ENCODE peak calls at places on chromosomes 16 and 17, in nine cellular contexts. T is RWPE1, E is astrocyte, G is A549, P is type B pancreatic cell, Q is colonic mucosa, W is coronary artery, X is upper lobe of right lung, B is cardiac fibroblast. Z is an unnamed sample.

GRCh38 chr16:4624827-4625616 is 396 bp downstream of the MGRN1 start:
- DNase-seq in T (peak), E (peak), G (no peak), P (no peak), Q (peak), W (no peak), X (peak), B (peak), Z (peak)

GRCh38 chr16:21638573-21638975 is 13.8 kb downstream of the IGSF6 start:
- DNase-seq in T (peak), E (peak), G (no peak), P (no peak), Q (no peak), W (no peak), X (no peak), B (peak), Z (peak)

GRCh38 chr16:73124097-73124652 is 76.2 kb upstream of the ZFHX3 start:
- DNase-seq in T (no peak), E (no peak), G (no peak), P (no peak), Q (no peak), W (no peak), X (no peak), B (peak), Z (peak)

GRCh38 chr17:3385869-3386816 is at the start of gene OR3A2:
- DNase-seq in T (peak), E (no peak), G (no peak), P (no peak), Q (no peak), W (no peak), X (no peak), B (no peak), Z (no peak)

GRCh38 chr17:39208893-39209292 is 8.8 kb downstream of the RPL19 start:
- DNase-seq in T (no peak), E (no peak), G (no peak), P (no peak), Q (peak), W (no peak), X (peak), B (no peak), Z (peak)

GRCh38 chr17:1894753-1895339 is 65.0 kb downstream of the RPA1 start:
- DNase-seq in T (no peak), E (no peak), G (no peak), P (no peak), Q (no peak), W (no peak), X (peak), B (no peak), Z (no peak)

GRCh38 chr17:73474370-73474988 is 162.7 kb upstream of the CDC42EP4 start:
- DNase-seq in T (peak), E (peak), G (peak), P (no peak), Q (peak), W (no peak), X (peak), B (peak), Z (peak)

GRCh38 chr16:71769222-71769621 is 39.4 kb downstream of the AP1G1 start:
- DNase-seq in T (no peak), E (no peak), G (no peak), P (no peak), Q (no peak), W (no peak), X (no peak), B (peak), Z (no peak)

GRCh38 chr16:23650674-23651073 is 9.4 kb downstream of the DCTN5 start:
- DNase-seq in T (no peak), E (peak), G (no peak), P (no peak), Q (no peak), W (no peak), X (no peak), B (no peak), Z (no peak)

GRCh38 chr17:20852541-20853370 is 190.1 kb downstream of the USP22 start:
- DNase-seq in T (no peak), E (peak), G (no peak), P (no peak), Q (no peak), W (no peak), X (no peak), B (peak), Z (peak)

GRCh38 chr16:55502801-55503366 is 6.0 kb upstream of the LPCAT2 start:
- DNase-seq in T (peak), E (peak), G (no peak), P (no peak), Q (peak), W (peak), X (peak), B (peak), Z (peak)

GRCh38 chr16:20849587-20850390 is 43.5 kb downstream of the REXO5 start:
- DNase-seq in T (peak), E (peak), G (peak), P (peak), Q (peak), W (no peak), X (peak), B (peak), Z (peak)

GRCh38 chr17:67779098-67779672 is 46.1 kb upstream of the BPTF start:
- DNase-seq in T (peak), E (peak), G (peak), P (no peak), Q (peak), W (no peak), X (peak), B (peak), Z (peak)

GRCh38 chr17:80454557-80455327 is 21.7 kb downstream of the NPTX1 start:
- DNase-seq in T (peak), E (peak), G (peak), P (peak), Q (peak), W (peak), X (peak), B (peak), Z (peak)

GRCh38 chr17:63070031-63070430 is 104.0 kb downstream of the TANC2 start:
- DNase-seq in T (no peak), E (no peak), G (no peak), P (no peak), Q (no peak), W (no peak), X (no peak), B (no peak), Z (peak)

GRCh38 chr16:74586948-74587347 is 20.0 kb downstream of the GLG1 start:
- DNase-seq in T (no peak), E (no peak), G (no peak), P (no peak), Q (no peak), W (no peak), X (no peak), B (no peak), Z (no peak)

GRCh38 chr17:39244600-39245570 is 19.1 kb upstream of the STAC2 start:
- DNase-seq in T (peak), E (peak), G (peak), P (peak), Q (peak), W (no peak), X (peak), B (peak), Z (peak)

GRCh38 chr17:75077490-75078096 is 10.2 kb upstream of the SLC16A5 start:
- DNase-seq in T (no peak), E (no peak), G (no peak), P (no peak), Q (peak), W (no peak), X (peak), B (peak), Z (no peak)

GRCh38 chr16:64440005-64440404 is 681.9 kb downstream of the CDH11 start:
- DNase-seq in T (no peak), E (no peak), G (no peak), P (no peak), Q (no peak), W (no peak), X (no peak), B (no peak), Z (no peak)

GRCh38 chr17:35588196-35588920 is 1.2 kb downstream of the AP2B1 start:
- DNase-seq in T (peak), E (peak), G (peak), P (no peak), Q (peak), W (no peak), X (no peak), B (peak), Z (peak)

GRCh38 chr16:15552507-15552906 is 90.4 kb downstream of the MARF1 start:
- DNase-seq in T (no peak), E (no peak), G (no peak), P (no peak), Q (no peak), W (no peak), X (no peak), B (no peak), Z (no peak)

GRCh38 chr17:17866897-17867296 is 30.1 kb upstream of the SREBF1 start:
- DNase-seq in T (no peak), E (no peak), G (no peak), P (no peak), Q (no peak), W (peak), X (no peak), B (no peak), Z (no peak)

GRCh38 chr17:20266806-20267458 is 200.4 kb downstream of the LGALS9B start:
- DNase-seq in T (peak), E (peak), G (no peak), P (no peak), Q (no peak), W (no peak), X (no peak), B (peak), Z (peak)

GRCh38 chr16:1903845-1904820 is 14.1 kb downstream of the HS3ST6 start:
- DNase-seq in T (no peak), E (peak), G (no peak), P (no peak), Q (no peak), W (no peak), X (peak), B (peak), Z (no peak)

GRCh38 chr17:78344666-78345065 is 15.2 kb downstream of the SOCS3 start:
- DNase-seq in T (no peak), E (no peak), G (no peak), P (no peak), Q (no peak), W (no peak), X (no peak), B (no peak), Z (no peak)

GRCh38 chr17:82380860-82381702 is 9.5 kb downstream of the UTS2R start:
- DNase-seq in T (no peak), E (no peak), G (no peak), P (no peak), Q (no peak), W (no peak), X (no peak), B (no peak), Z (no peak)

GRCh38 chr17:40582328-40582901 is 17.1 kb upstream of the CCR7 start:
- DNase-seq in T (peak), E (no peak), G (no peak), P (no peak), Q (no peak), W (no peak), X (peak), B (no peak), Z (peak)

GRCh38 chr17:17868637-17869522 is 32.1 kb upstream of the SREBF1 start:
- DNase-seq in T (no peak), E (no peak), G (no peak), P (no peak), Q (no peak), W (peak), X (no peak), B (peak), Z (no peak)

GRCh38 chr17:59892251-59892848 is 393 bp downstream of the TUBD1 start:
- DNase-seq in T (no peak), E (no peak), G (no peak), P (no peak), Q (peak), W (no peak), X (no peak), B (no peak), Z (no peak)

GRCh38 chr17:71668807-71669206 is 452.0 kb upstream of the SOX9 start:
- DNase-seq in T (no peak), E (no peak), G (no peak), P (no peak), Q (no peak), W (no peak), X (no peak), B (no peak), Z (no peak)

GRCh38 chr16:50530277-50531236 is 17.6 kb upstream of the NKD1 start:
- DNase-seq in T (peak), E (no peak), G (no peak), P (peak), Q (no peak), W (peak), X (peak), B (no peak), Z (peak)

GRCh38 chr17:50607522-50607921 is 27.2 kb upstream of the ABCC3 start:
- DNase-seq in T (no peak), E (no peak), G (no peak), P (no peak), Q (no peak), W (no peak), X (no peak), B (no peak), Z (no peak)

GRCh38 chr17:40663252-40663651 is 1.7 kb downstream of the KRT222 start:
- DNase-seq in T (no peak), E (no peak), G (no peak), P (no peak), Q (no peak), W (no peak), X (no peak), B (no peak), Z (no peak)

GRCh38 chr17:19867094-19867653 is 562 bp downstream of the ULK2 start:
- DNase-seq in T (peak), E (peak), G (peak), P (peak), Q (peak), W (peak), X (peak), B (peak), Z (peak)

GRCh38 chr16:68420366-68420765 is 27.9 kb downstream of the SMPD3 start:
- DNase-seq in T (no peak), E (no peak), G (no peak), P (no peak), Q (no peak), W (no peak), X (no peak), B (no peak), Z (no peak)

GRCh38 chr17:43428524-43428923 is 29.7 kb downstream of the ARL4D start:
- DNase-seq in T (no peak), E (no peak), G (no peak), P (no peak), Q (no peak), W (no peak), X (no peak), B (no peak), Z (no peak)

GRCh38 chr16:88754912-88755744 is 29.9 kb downstream of the PIEZO1 start:
- DNase-seq in T (peak), E (peak), G (no peak), P (no peak), Q (no peak), W (no peak), X (no peak), B (peak), Z (peak)

GRCh38 chr16:17467923-17468540 is 2.7 kb downstream of the XYLT1 start:
- DNase-seq in T (no peak), E (peak), G (peak), P (no peak), Q (peak), W (peak), X (peak), B (peak), Z (peak)

GRCh38 chr16:878071-878784 is 77.7 kb upstream of the GNG13 start:
- DNase-seq in T (no peak), E (peak), G (peak), P (no peak), Q (no peak), W (no peak), X (no peak), B (no peak), Z (no peak)
- TF ChIP-seq CTCF in T (no peak), E (no peak), G (peak), P (peak), Q (no peak), W (no peak), X (no peak), B (no peak), Z (no peak)

DNA sequence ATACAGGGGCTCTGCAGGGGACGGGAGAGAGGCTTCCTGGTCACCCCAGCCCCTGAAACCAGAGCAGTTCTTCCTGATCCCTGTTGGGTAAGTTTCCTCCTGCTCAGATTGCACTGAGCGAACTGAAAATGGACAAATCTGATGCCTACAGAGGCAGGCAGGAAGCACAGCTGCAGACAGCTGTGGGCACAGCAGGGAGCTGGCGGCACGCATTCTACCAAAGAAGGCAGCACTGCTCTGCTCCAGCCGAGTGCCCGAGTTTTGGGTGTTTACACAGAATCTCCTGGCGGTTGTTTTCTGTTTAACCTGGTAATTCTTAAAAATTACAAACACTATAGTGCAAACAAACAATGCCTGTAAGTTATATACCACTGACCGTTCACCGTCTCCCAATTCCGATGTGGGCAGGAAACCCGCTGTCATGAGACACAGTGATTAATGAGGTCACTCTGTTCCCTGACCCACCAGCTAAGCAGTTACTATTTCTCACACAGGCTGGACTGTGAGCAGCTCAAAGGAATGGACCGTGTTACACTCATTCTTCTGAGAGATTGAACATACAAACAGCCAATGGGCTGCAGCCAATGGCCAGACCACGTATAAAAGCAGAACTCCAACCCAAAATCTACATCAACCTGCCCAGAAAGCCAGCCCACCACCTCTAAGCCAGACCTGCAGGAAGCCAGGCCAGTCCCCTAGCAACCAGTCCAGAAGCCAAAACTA is 25.5 kb downstream of the NSMCE1 start:
- DNase-seq in T (no peak), E (peak), G (peak), P (peak), Q (no peak), W (no peak), X (peak), B (peak), Z (no peak)
- TF ChIP-seq CTCF in T (no peak), E (no peak), G (no peak), P (peak), Q (no peak), W (no peak), X (no peak), B (peak), Z (no peak)

GRCh38 chr17:37406635-37407455 is at the start of the genes ACACA and TADA2A:
- DNase-seq in T (peak), E (peak), G (peak), P (peak), Q (peak), W (peak), X (peak), B (peak), Z (peak)
- TF ChIP-seq CTCF in T (no peak), E (no peak), G (no peak), P (no peak), Q (no peak), W (no peak), X (no peak), B (no peak), Z (no peak)

GRCh38 chr17:58005031-58005727 is 1.9 kb downstream of the SRSF1 start:
- DNase-seq in T (no peak), E (no peak), G (no peak), P (no peak), Q (peak), W (no peak), X (no peak), B (no peak), Z (peak)
- TF ChIP-seq CTCF in T (no peak), E (no peak), G (no peak), P (no peak), Q (peak), W (no peak), X (no peak), B (no peak), Z (no peak)

Z was measured in MCF 10A.